ENCODE peak calls at places on chromosomes 12 and 14, in eight cellular contexts. W, V, Z, X, M, C, D and N are unnamed samples.

GRCh38 chr14:31196839-31197477 is 10.6 kb downstream of the HECTD1 start:
- DNase-seq in W (no peak), V (no peak), Z (no peak), X (no peak), M (no peak), C (no peak), D (no peak), N (no peak)

GRCh38 chr14:98462908-98463307 is 809.1 kb downstream of the BCL11B start:
- DNase-seq in W (no peak), V (no peak), Z (no peak), X (no peak), M (no peak), C (no peak), D (no peak), N (no peak)

GRCh38 chr12:5232291-5232690 is 188.6 kb downstream of the KCNA5 start:
- DNase-seq in W (no peak), V (no peak), Z (no peak), X (no peak), M (no peak), C (no peak), D (no peak), N (no peak)

GRCh38 chr14:68285421-68286179 is 466.0 kb downstream of the RAD51B start:
- DNase-seq in W (no peak), V (peak), Z (no peak), X (no peak), M (no peak), C (no peak), D (no peak), N (no peak)

GRCh38 chr14:24279301-24280186 is 8.1 kb upstream of the RABGGTA start:
- DNase-seq in W (no peak), V (peak), Z (no peak), X (no peak), M (no peak), C (no peak), D (no peak), N (no peak)

GRCh38 chr12:80121661-80122060 is 22.3 kb downstream of the OTOGL start:
- DNase-seq in W (no peak), V (no peak), Z (no peak), X (no peak), M (no peak), C (no peak), D (no peak), N (no peak)

GRCh38 chr14:104390941-104391901 is 188.3 kb upstream of the C14orf180 start:
- DNase-seq in W (no peak), V (no peak), Z (no peak), X (no peak), M (peak), C (no peak), D (no peak), N (no peak)

GRCh38 chr12:102957339-102958050 is at the start of gene ASCL1:
- DNase-seq in W (no peak), V (no peak), Z (no peak), X (no peak), M (peak), C (peak), D (no peak), N (no peak)

GRCh38 chr14:93219103-93219726 is 12.2 kb downstream of the UBR7 start:
- DNase-seq in W (peak), V (peak), Z (peak), X (no peak), M (peak), C (peak), D (no peak), N (no peak)

GRCh38 chr12:98697209-98697608 is 52.1 kb downstream of the APAF1 start:
- DNase-seq in W (no peak), V (no peak), Z (no peak), X (no peak), M (no peak), C (no peak), D (no peak), N (no peak)

GRCh38 chr12:67354322-67354721 is 85.2 kb downstream of the CAND1 start:
- DNase-seq in W (no peak), V (no peak), Z (no peak), X (no peak), M (peak), C (no peak), D (no peak), N (no peak)

GRCh38 chr12:113049976-113050742 is 6.4 kb upstream of the DTX1 start:
- DNase-seq in W (no peak), V (peak), Z (no peak), X (no peak), M (peak), C (peak), D (no peak), N (no peak)

GRCh38 chr12:69404851-69405365 is 45.4 kb downstream of the YEATS4 start:
- DNase-seq in W (no peak), V (no peak), Z (no peak), X (no peak), M (no peak), C (no peak), D (no peak), N (no peak)

GRCh38 chr12:31007153-31007495 is 66.5 kb upstream of the DDX11 start:
- DNase-seq in W (no peak), V (no peak), Z (no peak), X (no peak), M (no peak), C (no peak), D (no peak), N (no peak)

GRCh38 chr12:69007166-69007857 is 74.3 kb upstream of the CPM start:
- DNase-seq in W (peak), V (no peak), Z (no peak), X (peak), M (peak), C (no peak), D (no peak), N (no peak)

GRCh38 chr14:98711453-98711852 is 560.5 kb downstream of the BCL11B start:
- DNase-seq in W (no peak), V (no peak), Z (no peak), X (no peak), M (no peak), C (no peak), D (no peak), N (no peak)

GRCh38 chr14:59510001-59510400 is 25.7 kb downstream of the JKAMP start:
- DNase-seq in W (no peak), V (no peak), Z (no peak), X (no peak), M (no peak), C (no peak), D (no peak), N (no peak)

GRCh38 chr14:76696791-76697190 is 64.5 kb upstream of the VASH1 start:
- DNase-seq in W (no peak), V (no peak), Z (no peak), X (no peak), M (no peak), C (no peak), D (no peak), N (no peak)

GRCh38 chr12:68871899-68872298 is 61.1 kb downstream of the CPM start:
- DNase-seq in W (peak), V (peak), Z (no peak), X (no peak), M (no peak), C (peak), D (no peak), N (no peak)

GRCh38 chr12:3106564-3106963 is 29.4 kb downstream of the TSPAN9 start:
- DNase-seq in W (no peak), V (no peak), Z (no peak), X (no peak), M (no peak), C (no peak), D (no peak), N (no peak)

GRCh38 chr14:99188721-99189120 is 83.3 kb downstream of the BCL11B start:
- DNase-seq in W (no peak), V (no peak), Z (no peak), X (no peak), M (no peak), C (peak), D (no peak), N (no peak)

GRCh38 chr14:88599321-88599720 is 36.5 kb downstream of the ZC3H14 start:
- DNase-seq in W (no peak), V (no peak), Z (no peak), X (no peak), M (no peak), C (no peak), D (no peak), N (no peak)

GRCh38 chr12:103501447-103501846 is 5.7 kb upstream of the C12orf42 start:
- DNase-seq in W (no peak), V (no peak), Z (no peak), X (no peak), M (no peak), C (no peak), D (no peak), N (no peak)

GRCh38 chr14:90381999-90382451 is 14.8 kb upstream of the CALM1 start:
- DNase-seq in W (no peak), V (no peak), Z (no peak), X (no peak), M (peak), C (peak), D (no peak), N (no peak)

GRCh38 chr12:56260921-56261320 is 2.7 kb upstream of the ANKRD52 start:
- DNase-seq in W (no peak), V (no peak), Z (no peak), X (no peak), M (no peak), C (no peak), D (no peak), N (no peak)

GRCh38 chr12:90287585-90287984 is 578.9 kb upstream of the ATP2B1 start:
- DNase-seq in W (no peak), V (no peak), Z (no peak), X (no peak), M (no peak), C (peak), D (no peak), N (no peak)

GRCh38 chr12:25965682-25966081 is 7.2 kb downstream of the RASSF8 start:
- DNase-seq in W (no peak), V (no peak), Z (no peak), X (no peak), M (no peak), C (no peak), D (no peak), N (no peak)

GRCh38 chr12:66397574-66397973 is 95.3 kb downstream of the HELB start:
- DNase-seq in W (no peak), V (no peak), Z (no peak), X (no peak), M (no peak), C (no peak), D (no peak), N (no peak)

GRCh38 chr12:53751336-53752191 is at the start of gene CISTR:
- DNase-seq in W (no peak), V (peak), Z (no peak), X (no peak), M (peak), C (peak), D (no peak), N (no peak)

GRCh38 chr12:50185975-50186663 is 18.9 kb upstream of the CERS5 start:
- DNase-seq in W (no peak), V (no peak), Z (no peak), X (no peak), M (no peak), C (no peak), D (no peak), N (peak)

GRCh38 chr12:1865284-1865866 is 45.0 kb downstream of the LRTM2 start:
- DNase-seq in W (no peak), V (no peak), Z (no peak), X (no peak), M (no peak), C (no peak), D (no peak), N (no peak)

GRCh38 chr12:104799458-104799857 is 158.6 kb downstream of the SLC41A2 start:
- DNase-seq in W (no peak), V (no peak), Z (no peak), X (no peak), M (no peak), C (no peak), D (no peak), N (no peak)

GRCh38 chr12:6181583-6182278 is 18.5 kb upstream of the CD9 start:
- DNase-seq in W (no peak), V (no peak), Z (no peak), X (no peak), M (peak), C (no peak), D (no peak), N (no peak)